ENCODE peak calls at places on chromosome 19, in ten cellular contexts. L is esophagus squamous epithelium, D is endothelial cell, R is osteoblast, T is A549, Y is lung, F is AG09319, H is epithelial cell of esophagus, Q is mammary epithelial cell, C is GM06990. P is an unnamed sample.
A peak's percentile ranks its signal among the peaks of the same experiment; 100 is the strongest.

GRCh38 chr19:4352701-4353121 is 9.3 kb downstream of the MPND start:
- DNase-seq in T (peak; percentile 66), F (no peak), C (no peak), R (peak; percentile 95), L (no peak), D (peak; percentile 69), Q (no peak), H (peak; percentile 61), Y (no peak), P (peak; percentile 77)

GRCh38 chr19:2235396-2236284 is 489 bp downstream of the PLEKHJ1 start:
- DNase-seq in L (no peak), T (no peak), R (peak; percentile 93), C (no peak), Q (no peak), H (no peak), D (no peak), Y (peak; percentile 62), F (no peak), P (no peak)

GRCh38 chr19:15730538-15730937 is 2.7 kb downstream of the OR10H2 start:
- DNase-seq in C (no peak), Y (no peak), T (no peak), L (no peak), Q (no peak), D (no peak), R (no peak), H (no peak), F (no peak), P (no peak)

GRCh38 chr19:35232912-35233311 is 4.4 kb upstream of the FAM187B start:
- DNase-seq in C (no peak), L (no peak), H (no peak), F (no peak), Q (no peak), Y (no peak), T (no peak), D (no peak), R (no peak), P (no peak)

GRCh38 chr19:507286-508203 is at the start of gene TPGS1:
- DNase-seq in Y (peak; percentile 73), T (peak; percentile 75), L (peak; percentile 96), R (peak; percentile 99), C (peak; percentile 88), Q (peak; percentile 99), F (peak; percentile 100), H (peak; percentile 75), D (peak; percentile 90), P (peak; percentile 85)

GRCh38 chr19:47608908-47609879 is at the start of gene BICRA:
- DNase-seq in R (peak; percentile 99), L (peak; percentile 23), C (peak; percentile 88), D (peak; percentile 87), Q (peak; percentile 72), F (no peak), H (peak; percentile 83), T (peak; percentile 86), Y (peak; percentile 80), P (peak; percentile 86)

GRCh38 chr19:40800997-40801377 is 2.0 kb downstream of the EGLN2 start:
- DNase-seq in F (no peak), Y (no peak), H (no peak), Q (no peak), D (no peak), T (no peak), C (no peak), R (no peak), L (no peak), P (no peak)

GRCh38 chr19:355134-355533 is 10.5 kb upstream of the MIER2 start:
- DNase-seq in H (peak; percentile 18), Q (no peak), C (no peak), L (no peak), R (peak; percentile 48), D (no peak), T (no peak), F (no peak), Y (no peak), P (no peak)

DNA sequence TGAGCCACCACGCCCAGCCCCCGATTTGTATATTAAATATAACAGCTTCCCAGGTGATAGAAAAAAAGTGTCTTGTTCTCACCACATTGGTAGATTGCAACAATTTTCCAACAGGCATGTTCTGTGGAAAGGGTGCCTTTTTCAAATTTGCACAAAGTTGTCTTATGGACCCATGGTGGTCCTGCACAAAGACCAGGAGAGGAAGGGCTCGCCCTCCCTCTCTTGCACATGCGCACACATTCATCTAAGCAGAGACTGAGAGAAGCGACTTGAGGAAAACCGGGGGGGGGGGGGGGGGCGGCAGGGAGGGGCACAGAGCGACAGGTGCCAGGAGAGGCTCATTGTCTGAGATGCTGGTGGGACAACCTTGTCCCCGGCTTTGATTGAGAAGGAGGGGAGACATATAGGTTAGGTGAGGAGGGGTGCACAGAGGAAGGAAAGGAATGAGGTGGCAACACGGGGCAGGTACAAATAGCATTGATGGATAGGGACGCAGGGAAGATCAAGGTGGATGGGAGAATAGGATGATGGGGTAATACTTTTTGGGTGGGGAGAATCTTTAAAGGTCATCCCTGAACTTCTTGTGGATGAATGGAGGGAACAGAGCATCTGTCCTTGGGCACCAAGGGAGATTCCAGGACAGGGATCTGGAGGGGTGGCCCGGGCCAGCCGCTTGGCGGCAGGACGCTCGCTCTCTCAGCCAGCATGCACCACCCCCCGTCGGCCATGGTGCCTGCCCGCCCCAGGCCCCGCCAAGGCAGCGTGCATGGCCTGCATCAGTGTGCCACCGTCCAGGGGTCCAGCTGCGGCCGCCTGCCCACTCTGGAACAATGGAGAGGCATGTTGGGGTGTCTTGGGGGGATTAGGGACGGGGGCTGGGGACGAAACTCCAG is 76.0 kb downstream of the IER2 start:
- DNase-seq in Y (no peak), C (no peak), Q (no peak), D (no peak), R (peak; percentile 69), L (no peak), H (no peak), T (no peak), F (no peak), P (no peak)
- TF ChIP-seq CTCF in Y (no peak), C (no peak), Q (no peak), D (no peak), R (no peak), L (no peak), H (no peak), T (no peak), F (no peak), P (no peak)

GRCh38 chr19:13526552-13526951 is 20.3 kb upstream of the CACNA1A start:
- DNase-seq in D (no peak), H (no peak), C (no peak), L (no peak), Q (peak; percentile 6), Y (no peak), T (peak; percentile 4), F (no peak), R (no peak), P (no peak)
- TF ChIP-seq CTCF in D (peak; percentile 50), H (no peak), C (peak; percentile 41), L (peak; percentile 38), Q (peak; percentile 50), Y (no peak), T (no peak), F (peak; percentile 18), R (peak; percentile 49), P (no peak)

GRCh38 chr19:46488551-46488950 is 7.1 kb downstream of the PNMA8B start:
- DNase-seq in T (no peak), D (no peak), R (peak; percentile 85), C (no peak), H (no peak), L (no peak), Y (no peak), Q (no peak), F (no peak), P (no peak)

GRCh38 chr19:46487178-46487801 is 8.4 kb downstream of the PNMA8B start:
- DNase-seq in T (no peak), L (no peak), D (no peak), H (no peak), R (peak; percentile 79), F (no peak), C (no peak), Y (no peak), Q (no peak), P (no peak)

GRCh38 chr19:46490774-46491173 is 4.9 kb downstream of the PNMA8B start:
- DNase-seq in T (no peak), F (no peak), Q (no peak), H (no peak), L (no peak), C (no peak), Y (no peak), R (no peak), D (no peak), P (no peak)

GRCh38 chr19:46487802-46488445 is 7.7 kb downstream of the PNMA8B start:
- DNase-seq in T (peak; percentile 71), R (peak; percentile 98), L (no peak), Y (peak; percentile 75), H (peak; percentile 65), F (no peak), D (peak; percentile 94), Q (peak; percentile 59), C (peak; percentile 67), P (peak; percentile 88)

DNA sequence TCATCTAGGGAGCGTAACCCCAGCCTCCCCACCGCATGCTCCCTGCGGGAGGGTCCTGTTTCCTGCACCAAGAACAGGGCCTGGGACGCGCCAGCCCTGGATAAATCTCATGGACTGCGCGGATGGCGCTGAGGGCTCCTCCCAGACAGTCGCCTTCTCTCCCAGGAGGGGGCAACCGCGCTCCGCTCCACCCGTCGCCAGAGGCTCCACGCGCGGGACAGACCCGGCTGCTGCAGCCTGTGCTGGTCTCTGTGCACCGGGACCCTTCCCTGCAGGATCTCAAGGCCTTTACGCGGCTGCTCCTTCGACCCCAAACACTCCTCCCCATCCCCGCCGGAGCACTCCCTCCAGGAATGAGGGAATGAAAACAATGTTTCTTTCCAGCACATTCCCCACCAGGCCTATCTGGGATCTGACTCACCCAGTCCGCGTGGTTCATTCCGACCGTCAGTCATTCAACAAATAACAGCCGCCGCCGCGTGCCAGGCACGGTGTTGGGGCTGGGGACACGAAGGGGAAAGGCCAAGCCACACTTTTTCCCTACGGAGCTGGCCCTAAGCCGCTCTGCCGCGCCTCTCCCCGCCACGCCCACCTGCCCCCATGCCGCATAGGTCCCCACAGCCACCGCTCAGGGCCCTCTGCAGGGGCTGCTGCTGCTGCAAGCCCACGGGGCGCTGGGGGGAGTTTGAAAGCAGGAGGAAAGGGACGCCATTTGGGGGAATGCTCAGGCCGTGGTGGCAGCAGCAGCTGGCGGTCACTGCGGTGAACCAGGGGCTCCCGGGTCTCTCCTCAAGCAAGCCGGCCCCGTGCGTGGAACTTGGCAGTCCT is 6.0 kb downstream of the PNMA8B start:
- DNase-seq in F (no peak), T (no peak), R (peak; percentile 97), L (no peak), H (peak; percentile 29), C (no peak), Q (no peak), D (no peak), Y (no peak), P (no peak)
- TF ChIP-seq CTCF in F (peak; percentile 46), T (no peak), R (peak; percentile 26), L (no peak), H (peak; percentile 11), C (no peak), Q (no peak), D (no peak), Y (no peak), P (no peak)

DNA sequence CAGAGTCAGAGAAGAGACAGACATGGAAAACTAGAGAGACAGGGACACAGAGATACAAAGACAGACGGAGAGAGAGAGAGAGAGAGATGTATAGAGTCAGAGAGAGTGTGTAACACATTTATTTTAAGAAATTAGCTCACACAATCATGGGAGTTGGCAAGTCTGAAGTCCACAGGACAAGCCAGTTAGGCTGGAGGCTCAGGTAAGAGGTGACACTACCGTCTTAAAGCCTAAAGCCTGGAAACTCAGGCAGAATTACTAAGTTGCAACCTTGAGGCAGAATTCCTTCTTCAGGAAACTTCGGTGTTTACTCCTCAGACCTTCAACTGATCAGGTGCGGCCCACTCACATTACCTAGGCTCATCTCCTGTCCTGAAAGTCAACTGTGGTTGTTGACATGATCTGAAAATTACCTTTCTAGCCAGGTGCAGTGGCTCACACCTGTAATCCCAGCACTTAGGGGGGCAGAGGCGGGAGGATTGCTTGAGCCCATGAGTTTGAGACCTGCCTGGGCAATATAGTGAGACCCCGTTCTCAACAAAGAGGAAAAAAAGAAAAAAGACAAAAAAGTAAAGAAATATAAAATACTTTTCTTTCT is 2.8 kb upstream of the TNFSF14 start:
- DNase-seq in L (no peak), Y (no peak), Q (no peak), C (no peak), F (no peak), D (no peak), R (no peak), T (no peak), H (peak; percentile 30), P (no peak)
- TF ChIP-seq CTCF in L (no peak), Y (no peak), Q (no peak), C (no peak), F (no peak), D (no peak), R (no peak), T (no peak), H (no peak), P (no peak)

P was measured in GM10248.